ENCODE peak calls at places on chromosomes 16 and 17, in nine cellular contexts. Q is GM20000, M is cardiac fibroblast, Z is cardiac muscle cell, I is foreskin fibroblast, A is choroid plexus epithelial cell, B is breast epithelium, O is MM.1S, L is fibroblast of mammary gland. E is an unnamed sample.

GRCh38 chr17:8709006-8709405 is 35.6 kb downstream of the CCDC42 start:
- DNase-seq in Q (no peak), B (no peak), M (no peak), A (no peak), I (no peak), L (no peak), O (no peak), Z (no peak), E (no peak)

GRCh38 chr16:28210979-28211505 is 723 bp downstream of the XPO6 start:
- DNase-seq in Q (peak), L (peak), A (peak), I (peak), M (peak), B (peak), O (peak), Z (peak), E (peak)

GRCh38 chr17:82831041-82831817 is 8.6 kb downstream of the ZNF750 start:
- DNase-seq in M (no peak), O (no peak), I (no peak), Z (no peak), A (no peak), Q (no peak), L (no peak), B (no peak), E (no peak)

GRCh38 chr16:57167951-57168350 is 17.9 kb downstream of the PSME3IP1 start:
- DNase-seq in M (peak), A (peak), B (no peak), I (peak), L (peak), Z (peak), O (peak), Q (peak), E (no peak)

GRCh38 chr17:51435641-51436091 is 175.3 kb downstream of the UTP18 start:
- DNase-seq in L (peak), I (no peak), A (peak), Z (peak), M (peak), B (peak), O (no peak), Q (peak), E (peak)

GRCh38 chr17:75518201-75518600 is 1.9 kb downstream of the TSEN54 start:
- DNase-seq in I (no peak), O (no peak), Q (peak), B (no peak), Z (no peak), M (no peak), L (no peak), A (no peak), E (no peak)

GRCh38 chr17:17204041-17204591 is 2.0 kb downstream of the PLD6 start:
- DNase-seq in Z (no peak), O (no peak), M (no peak), L (no peak), Q (no peak), I (peak), B (peak), A (no peak), E (no peak)

GRCh38 chr16:11796227-11797165 is 562 bp downstream of the ZC3H7A start:
- DNase-seq in B (no peak), I (peak), M (peak), Z (peak), O (peak), A (peak), Q (peak), L (peak), E (peak)

GRCh38 chr16:79150626-79151025 is 449.9 kb downstream of the MAF start:
- DNase-seq in Z (no peak), O (no peak), I (no peak), L (no peak), B (no peak), M (no peak), A (no peak), Q (no peak), E (no peak)

DNA sequence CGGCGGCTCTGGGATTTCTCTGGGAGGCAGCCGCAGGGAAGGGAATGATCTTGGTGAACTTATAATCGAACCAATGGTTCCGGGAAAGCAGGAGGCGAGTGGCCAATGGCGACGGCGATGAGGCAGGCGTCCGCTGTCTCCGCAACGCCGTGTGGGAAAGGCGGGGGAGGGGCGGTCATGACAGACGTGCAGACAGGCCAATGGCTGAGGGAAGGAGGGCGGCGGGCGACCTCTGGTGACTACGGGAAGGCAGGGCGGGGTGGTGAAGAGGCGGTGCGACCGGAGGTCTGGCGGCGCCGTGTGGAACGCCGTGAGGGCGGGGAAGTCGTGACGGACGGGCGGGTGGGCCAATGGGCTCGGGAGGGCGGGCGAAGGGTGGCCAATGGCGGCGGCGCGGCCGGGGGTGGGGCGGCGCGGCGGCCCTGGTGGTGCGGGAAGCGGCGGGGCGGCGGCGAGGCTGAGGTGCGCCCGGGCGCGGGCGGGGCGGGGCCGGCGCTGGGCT is at the start of gene RAB40C:
- DNase-seq in L (peak), I (peak), Q (peak), O (peak), A (peak), M (peak), B (peak), Z (peak), E (peak)
- TF ChIP-seq CTCF in L (no peak), I (no peak), Q (no peak), O (no peak), A (peak), M (peak), B (no peak), Z (no peak), E (no peak)

DNA sequence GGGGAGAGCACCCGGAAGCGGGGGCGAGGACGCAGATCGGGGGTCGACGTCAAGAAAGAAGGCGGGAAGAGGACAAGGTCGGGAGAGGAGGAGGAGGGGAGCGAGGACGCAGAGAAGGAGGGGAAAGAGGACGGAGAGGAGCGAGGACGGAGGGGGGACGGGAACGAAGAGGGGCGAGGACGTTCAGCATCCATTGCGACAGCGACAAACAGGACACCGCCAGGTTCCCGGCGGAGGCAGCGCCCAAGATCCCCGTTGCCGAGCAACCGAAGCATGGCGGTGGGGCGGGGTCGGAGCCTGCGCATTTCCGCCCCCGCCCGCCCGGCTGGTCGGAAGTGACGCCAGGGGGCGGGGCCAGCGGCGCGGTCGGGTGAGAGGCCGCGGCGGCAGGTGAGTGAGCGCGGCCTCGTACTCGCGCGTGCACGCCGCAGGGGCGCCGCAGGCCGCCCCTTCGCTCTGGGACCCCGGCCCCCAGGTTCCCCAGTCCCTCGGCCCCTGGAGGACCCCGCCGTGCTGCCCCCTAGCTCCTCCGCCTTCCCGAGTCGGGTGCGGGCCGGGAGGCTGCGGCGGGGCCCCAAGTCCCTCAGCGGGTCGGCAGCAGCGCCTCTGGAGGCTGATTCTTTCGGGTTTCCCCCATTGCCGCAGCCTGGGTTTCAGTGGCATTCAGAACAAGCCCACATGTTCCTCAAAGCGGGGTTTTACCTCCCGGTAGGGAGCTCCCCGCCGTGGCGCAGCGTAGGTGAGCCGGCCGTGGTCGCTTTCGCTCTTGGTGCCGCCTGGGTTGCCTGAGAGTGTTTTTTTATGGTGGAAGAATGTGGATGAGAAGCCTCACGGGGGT is at the start of gene FAM234A:
- DNase-seq in Q (peak), Z (peak), M (peak), A (peak), L (peak), B (peak), O (peak), I (peak), E (peak)
- TF ChIP-seq CTCF in Q (peak), Z (peak), M (peak), A (peak), L (peak), B (peak), O (peak), I (peak), E (no peak)

GRCh38 chr17:44197980-44198720 is 1.5 kb downstream of the ATXN7L3 start:
- DNase-seq in Z (peak), A (peak), I (peak), Q (peak), M (peak), O (peak), L (peak), B (no peak), E (no peak)
- TF ChIP-seq CTCF in Z (peak), A (peak), I (peak), Q (no peak), M (peak), O (peak), L (peak), B (no peak), E (no peak)

GRCh38 chr17:3543453-3543852 is 14.2 kb downstream of the TRPV3 start:
- DNase-seq in M (no peak), Q (no peak), A (no peak), O (no peak), L (no peak), I (no peak), Z (no peak), B (no peak), E (no peak)

GRCh38 chr17:3539881-3540540 is 17.6 kb downstream of the TRPV3 start:
- DNase-seq in O (no peak), I (no peak), A (no peak), Z (no peak), Q (no peak), B (no peak), L (no peak), M (no peak), E (no peak)

GRCh38 chr17:3545151-3545550 is 12.5 kb downstream of the TRPV3 start:
- DNase-seq in I (no peak), O (no peak), B (no peak), A (no peak), M (no peak), Z (no peak), L (no peak), Q (no peak), E (no peak)

GRCh38 chr17:3544365-3544764 is 13.2 kb downstream of the TRPV3 start:
- DNase-seq in L (no peak), Z (no peak), I (no peak), A (no peak), O (no peak), B (no peak), Q (no peak), M (no peak), E (no peak)

DNA sequence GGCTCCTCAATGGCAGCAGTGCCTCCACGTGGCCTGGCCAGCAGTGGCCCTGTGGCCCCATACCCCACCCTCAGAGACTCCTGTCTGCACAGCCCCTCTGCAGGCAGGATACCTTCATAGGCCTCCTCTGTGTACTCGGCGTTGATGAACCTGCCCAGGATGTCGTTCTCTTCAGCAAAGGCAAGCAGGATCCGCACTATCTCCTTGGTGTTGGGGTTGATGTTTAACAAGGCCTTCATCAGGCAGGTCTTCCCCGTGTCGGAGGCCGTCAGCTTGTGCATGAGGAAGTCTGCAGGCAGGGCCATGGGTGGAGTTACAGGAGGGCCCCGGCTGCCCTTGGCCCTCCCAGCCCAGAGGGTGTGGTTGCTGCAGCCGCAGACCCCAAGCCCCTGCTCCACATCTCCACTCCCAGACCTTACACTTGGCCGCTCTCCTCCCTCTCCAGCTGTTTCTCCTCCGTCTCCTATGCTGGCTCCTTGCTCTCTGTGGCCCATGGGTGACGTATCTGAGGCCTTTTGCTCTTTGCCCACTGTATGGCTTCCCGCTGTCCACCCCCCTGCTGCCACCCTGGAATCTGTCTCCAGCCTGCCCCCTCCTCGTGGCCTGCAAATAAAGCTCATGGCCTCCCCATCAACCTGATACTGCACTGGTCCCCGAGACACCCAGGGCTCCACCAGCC is 15.1 kb downstream of the TRPV3 start:
- DNase-seq in B (no peak), A (no peak), M (no peak), Q (no peak), Z (no peak), L (no peak), I (no peak), O (no peak), E (no peak)
- TF ChIP-seq CTCF in B (no peak), A (no peak), M (no peak), Q (no peak), Z (no peak), L (no peak), I (no peak), O (no peak), E (no peak)